ENCODE peak calls at places on chromosomes 4 and X, in eight cellular contexts. One of them, this sample, is unnamed.

GRCh38 chr4:81550005-81550896 is 78.5 kb upstream of the RASGEF1B start:
- DNase-seq in fibroblast of lung: no peak
- DNase-seq in tibial artery: no peak
- DNase-seq in cardiac muscle cell: no peak
- DNase-seq in nephron progenitor cell: no peak
- DNase-seq in A673: peak
- DNase-seq in MM.1S: no peak
- DNase-seq in CD4-positive, alpha-beta T cell: no peak
- DNase-seq in this sample: no peak

GRCh38 chr4:30671926-30672325 is 48.2 kb upstream of the PCDH7 start:
- DNase-seq in CD4-positive, alpha-beta T cell: no peak
- DNase-seq in tibial artery: no peak
- DNase-seq in MM.1S: no peak
- DNase-seq in A673: no peak
- DNase-seq in fibroblast of lung: no peak
- DNase-seq in nephron progenitor cell: no peak
- DNase-seq in cardiac muscle cell: no peak
- DNase-seq in this sample: no peak

GRCh38 chr4:181966084-181966483 is 277.1 kb upstream of the TENM3 start:
- DNase-seq in CD4-positive, alpha-beta T cell: no peak
- DNase-seq in nephron progenitor cell: no peak
- DNase-seq in A673: no peak
- DNase-seq in MM.1S: peak
- DNase-seq in cardiac muscle cell: no peak
- DNase-seq in tibial artery: no peak
- DNase-seq in fibroblast of lung: peak
- DNase-seq in this sample: no peak

GRCh38 chrX:134990475-134991473 is at the start of gene SMIM10:
- DNase-seq in MM.1S: peak
- DNase-seq in tibial artery: peak
- DNase-seq in CD4-positive, alpha-beta T cell: no peak
- DNase-seq in nephron progenitor cell: peak
- DNase-seq in A673: no peak
- DNase-seq in cardiac muscle cell: peak
- DNase-seq in fibroblast of lung: peak
- DNase-seq in this sample: peak

GRCh38 chr4:87559090-87559837 is 30.1 kb upstream of the SPARCL1 start:
- DNase-seq in nephron progenitor cell: peak
- DNase-seq in cardiac muscle cell: peak
- DNase-seq in CD4-positive, alpha-beta T cell: no peak
- DNase-seq in A673: peak
- DNase-seq in tibial artery: no peak
- DNase-seq in MM.1S: peak
- DNase-seq in fibroblast of lung: no peak
- DNase-seq in this sample: no peak

GRCh38 chrX:37905436-37906147 is 58.2 kb upstream of the DYNLT3 start:
- DNase-seq in nephron progenitor cell: peak
- DNase-seq in fibroblast of lung: peak
- DNase-seq in cardiac muscle cell: peak
- DNase-seq in MM.1S: no peak
- DNase-seq in tibial artery: no peak
- DNase-seq in A673: peak
- DNase-seq in CD4-positive, alpha-beta T cell: no peak
- DNase-seq in this sample: peak

GRCh38 chrX:619812-620493 is 10.6 kb upstream of the SHOX start:
- DNase-seq in nephron progenitor cell: no peak
- DNase-seq in A673: no peak
- DNase-seq in MM.1S: no peak
- DNase-seq in cardiac muscle cell: no peak
- DNase-seq in fibroblast of lung: no peak
- DNase-seq in CD4-positive, alpha-beta T cell: no peak
- DNase-seq in tibial artery: no peak
- DNase-seq in this sample: no peak

GRCh38 chr4:6926081-6926480 is 16.5 kb downstream of the TBC1D14 start:
- DNase-seq in fibroblast of lung: no peak
- DNase-seq in cardiac muscle cell: no peak
- DNase-seq in nephron progenitor cell: no peak
- DNase-seq in tibial artery: no peak
- DNase-seq in MM.1S: no peak
- DNase-seq in CD4-positive, alpha-beta T cell: no peak
- DNase-seq in A673: no peak
- DNase-seq in this sample: no peak

GRCh38 chrX:154840856-154841255 is 6.4 kb upstream of the SMIM9 start:
- DNase-seq in fibroblast of lung: peak
- DNase-seq in A673: peak
- DNase-seq in CD4-positive, alpha-beta T cell: no peak
- DNase-seq in nephron progenitor cell: no peak
- DNase-seq in MM.1S: peak
- DNase-seq in tibial artery: no peak
- DNase-seq in cardiac muscle cell: peak
- DNase-seq in this sample: no peak

GRCh38 chr4:77564231-77564630 is 41.4 kb upstream of the CXCL13 start:
- DNase-seq in cardiac muscle cell: no peak
- DNase-seq in A673: no peak
- DNase-seq in CD4-positive, alpha-beta T cell: no peak
- DNase-seq in nephron progenitor cell: no peak
- DNase-seq in fibroblast of lung: no peak
- DNase-seq in MM.1S: no peak
- DNase-seq in tibial artery: no peak
- DNase-seq in this sample: no peak

GRCh38 chr4:26992657-26993361 is 132.2 kb downstream of the STIM2 start:
- DNase-seq in fibroblast of lung: peak
- DNase-seq in A673: peak
- DNase-seq in CD4-positive, alpha-beta T cell: no peak
- DNase-seq in nephron progenitor cell: no peak
- DNase-seq in cardiac muscle cell: peak
- DNase-seq in tibial artery: no peak
- DNase-seq in MM.1S: no peak
- DNase-seq in this sample: no peak

GRCh38 chrX:2764766-2765666 is 13.2 kb downstream of the XG start:
- DNase-seq in fibroblast of lung: no peak
- DNase-seq in A673: peak
- DNase-seq in cardiac muscle cell: no peak
- DNase-seq in CD4-positive, alpha-beta T cell: no peak
- DNase-seq in tibial artery: no peak
- DNase-seq in MM.1S: no peak
- DNase-seq in nephron progenitor cell: no peak
- DNase-seq in this sample: no peak

GRCh38 chr4:25783943-25784342 is 78.8 kb downstream of the SEL1L3 start:
- DNase-seq in tibial artery: no peak
- DNase-seq in nephron progenitor cell: no peak
- DNase-seq in CD4-positive, alpha-beta T cell: no peak
- DNase-seq in A673: no peak
- DNase-seq in cardiac muscle cell: no peak
- DNase-seq in MM.1S: no peak
- DNase-seq in fibroblast of lung: no peak
- DNase-seq in this sample: no peak

GRCh38 chr4:183588169-183588675 is 70.8 kb downstream of the RWDD4 start:
- DNase-seq in nephron progenitor cell: no peak
- DNase-seq in tibial artery: no peak
- DNase-seq in fibroblast of lung: peak
- DNase-seq in A673: peak
- DNase-seq in CD4-positive, alpha-beta T cell: no peak
- DNase-seq in MM.1S: no peak
- DNase-seq in cardiac muscle cell: peak
- DNase-seq in this sample: no peak

GRCh38 chr4:8191136-8191747 is 7.8 kb upstream of the SH3TC1 start:
- DNase-seq in CD4-positive, alpha-beta T cell: no peak
- DNase-seq in MM.1S: peak
- DNase-seq in cardiac muscle cell: no peak
- DNase-seq in A673: no peak
- DNase-seq in fibroblast of lung: peak
- DNase-seq in nephron progenitor cell: no peak
- DNase-seq in tibial artery: peak
- DNase-seq in this sample: no peak

GRCh38 chr4:63528592-63528991 is 880.7 kb downstream of the TECRL start:
- DNase-seq in MM.1S: peak
- DNase-seq in nephron progenitor cell: no peak
- DNase-seq in tibial artery: no peak
- DNase-seq in A673: peak
- DNase-seq in cardiac muscle cell: no peak
- DNase-seq in CD4-positive, alpha-beta T cell: no peak
- DNase-seq in fibroblast of lung: no peak
- DNase-seq in this sample: no peak
- TF ChIP-seq CTCF in MM.1S: peak
- TF ChIP-seq CTCF in nephron progenitor cell: no peak
- TF ChIP-seq CTCF in tibial artery: no peak
- TF ChIP-seq CTCF in A673: no peak
- TF ChIP-seq CTCF in cardiac muscle cell: no peak
- TF ChIP-seq CTCF in CD4-positive, alpha-beta T cell: no peak
- TF ChIP-seq CTCF in fibroblast of lung: no peak
- TF ChIP-seq CTCF in this sample: peak

GRCh38 chr4:139768913-139769312 is 103.3 kb downstream of the MGST2 start:
- DNase-seq in fibroblast of lung: no peak
- DNase-seq in A673: no peak
- DNase-seq in nephron progenitor cell: no peak
- DNase-seq in MM.1S: no peak
- DNase-seq in CD4-positive, alpha-beta T cell: no peak
- DNase-seq in cardiac muscle cell: no peak
- DNase-seq in tibial artery: no peak
- DNase-seq in this sample: no peak
- TF ChIP-seq CTCF in fibroblast of lung: no peak
- TF ChIP-seq CTCF in A673: peak
- TF ChIP-seq CTCF in nephron progenitor cell: no peak
- TF ChIP-seq CTCF in MM.1S: no peak
- TF ChIP-seq CTCF in CD4-positive, alpha-beta T cell: no peak
- TF ChIP-seq CTCF in cardiac muscle cell: peak
- TF ChIP-seq CTCF in tibial artery: no peak
- TF ChIP-seq CTCF in this sample: peak

GRCh38 chrX:131801066-131801465 is 222.0 kb upstream of the STK26 start:
- DNase-seq in A673: no peak
- DNase-seq in tibial artery: no peak
- DNase-seq in MM.1S: no peak
- DNase-seq in CD4-positive, alpha-beta T cell: no peak
- DNase-seq in nephron progenitor cell: no peak
- DNase-seq in fibroblast of lung: no peak
- DNase-seq in cardiac muscle cell: no peak
- DNase-seq in this sample: no peak

GRCh38 chrX:131801911-131802310 is 221.2 kb upstream of the STK26 start:
- DNase-seq in cardiac muscle cell: no peak
- DNase-seq in A673: no peak
- DNase-seq in tibial artery: no peak
- DNase-seq in fibroblast of lung: no peak
- DNase-seq in CD4-positive, alpha-beta T cell: no peak
- DNase-seq in nephron progenitor cell: no peak
- DNase-seq in MM.1S: no peak
- DNase-seq in this sample: no peak

DNA sequence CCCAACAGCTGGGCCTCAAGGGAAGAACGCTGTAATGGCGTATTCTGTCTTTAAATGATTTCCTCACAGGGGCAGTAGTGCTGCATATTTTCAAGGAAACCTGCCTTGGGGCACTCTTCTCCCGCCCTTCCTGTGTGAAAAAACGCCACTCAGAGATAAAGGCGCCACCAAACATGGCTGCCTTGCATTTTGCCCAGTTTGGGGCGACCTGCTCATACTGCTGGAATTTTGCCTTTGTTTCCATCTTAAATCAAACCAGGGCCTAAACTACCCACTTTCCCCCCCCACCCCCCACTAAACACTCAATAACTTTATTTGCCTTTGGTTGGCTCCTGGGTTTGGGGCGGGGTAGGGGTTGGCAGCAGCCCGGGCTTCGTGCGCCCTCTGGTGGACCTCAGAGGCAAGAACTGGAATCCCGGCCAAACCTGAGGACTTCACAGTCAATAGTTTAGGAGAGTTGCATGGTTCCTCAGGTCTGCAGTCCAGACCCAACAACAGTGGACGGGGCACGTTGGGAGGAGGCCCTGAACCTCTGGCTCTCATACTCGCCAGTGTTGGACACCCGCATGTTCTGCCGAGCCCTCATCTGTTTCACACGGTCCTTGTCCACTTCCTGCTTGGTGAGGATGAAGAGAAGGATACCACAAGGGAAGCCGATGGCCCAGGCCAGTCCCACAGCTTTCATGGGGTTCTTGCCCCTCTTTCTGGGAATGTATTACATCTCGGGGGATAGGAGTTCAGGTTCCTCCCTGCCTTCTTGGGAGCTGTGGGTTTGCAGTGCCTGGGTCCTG is 220.1 kb upstream of the STK26 start:
- DNase-seq in A673: peak
- DNase-seq in fibroblast of lung: peak
- DNase-seq in nephron progenitor cell: no peak
- DNase-seq in tibial artery: no peak
- DNase-seq in CD4-positive, alpha-beta T cell: no peak
- DNase-seq in MM.1S: peak
- DNase-seq in cardiac muscle cell: no peak
- DNase-seq in this sample: no peak
- TF ChIP-seq CTCF in A673: peak
- TF ChIP-seq CTCF in fibroblast of lung: no peak
- TF ChIP-seq CTCF in nephron progenitor cell: no peak
- TF ChIP-seq CTCF in tibial artery: no peak
- TF ChIP-seq CTCF in CD4-positive, alpha-beta T cell: no peak
- TF ChIP-seq CTCF in MM.1S: peak
- TF ChIP-seq CTCF in cardiac muscle cell: no peak
- TF ChIP-seq CTCF in this sample: peak

DNA sequence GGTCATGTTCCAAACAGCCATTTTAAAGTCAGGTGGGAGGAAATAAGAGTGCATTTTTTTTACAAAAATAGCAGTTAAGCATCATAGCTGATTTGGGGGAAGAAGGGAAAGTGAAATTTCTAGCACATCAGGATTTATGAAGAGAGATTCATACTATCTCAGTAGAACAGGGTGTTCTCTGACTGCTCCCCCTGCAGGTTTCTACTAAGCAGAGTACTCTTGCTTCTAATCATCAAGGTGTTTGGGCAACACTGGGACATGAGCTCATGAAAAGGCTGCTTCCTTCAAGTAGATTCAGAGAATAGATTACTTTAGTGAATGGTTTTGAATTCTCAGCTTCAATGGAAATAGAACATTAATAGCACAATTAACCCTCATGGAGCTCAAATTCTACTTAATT is 591.4 kb upstream of the PCDH10 start:
- DNase-seq in A673: peak
- DNase-seq in nephron progenitor cell: no peak
- DNase-seq in fibroblast of lung: no peak
- DNase-seq in tibial artery: no peak
- DNase-seq in cardiac muscle cell: peak
- DNase-seq in CD4-positive, alpha-beta T cell: no peak
- DNase-seq in MM.1S: peak
- DNase-seq in this sample: no peak
- TF ChIP-seq CTCF in A673: peak
- TF ChIP-seq CTCF in nephron progenitor cell: peak
- TF ChIP-seq CTCF in fibroblast of lung: peak
- TF ChIP-seq CTCF in tibial artery: no peak
- TF ChIP-seq CTCF in cardiac muscle cell: peak
- TF ChIP-seq CTCF in CD4-positive, alpha-beta T cell: no peak
- TF ChIP-seq CTCF in MM.1S: peak
- TF ChIP-seq CTCF in this sample: peak

GRCh38 chrX:113950081-113950678 is 633.7 kb upstream of the HTR2C start:
- DNase-seq in fibroblast of lung: no peak
- DNase-seq in MM.1S: no peak
- DNase-seq in tibial artery: no peak
- DNase-seq in A673: no peak
- DNase-seq in cardiac muscle cell: no peak
- DNase-seq in nephron progenitor cell: no peak
- DNase-seq in CD4-positive, alpha-beta T cell: no peak
- DNase-seq in this sample: no peak

GRCh38 chrX:113947548-113947947 is 636.3 kb upstream of the HTR2C start:
- DNase-seq in MM.1S: no peak
- DNase-seq in fibroblast of lung: no peak
- DNase-seq in tibial artery: no peak
- DNase-seq in A673: no peak
- DNase-seq in cardiac muscle cell: peak
- DNase-seq in CD4-positive, alpha-beta T cell: no peak
- DNase-seq in nephron progenitor cell: no peak
- DNase-seq in this sample: no peak
- TF ChIP-seq CTCF in MM.1S: no peak
- TF ChIP-seq CTCF in fibroblast of lung: no peak
- TF ChIP-seq CTCF in tibial artery: no peak
- TF ChIP-seq CTCF in A673: no peak
- TF ChIP-seq CTCF in cardiac muscle cell: no peak
- TF ChIP-seq CTCF in CD4-positive, alpha-beta T cell: no peak
- TF ChIP-seq CTCF in nephron progenitor cell: no peak
- TF ChIP-seq CTCF in this sample: peak

GRCh38 chrX:17860811-17861495 is at the start of gene RAI2:
- DNase-seq in CD4-positive, alpha-beta T cell: peak
- DNase-seq in nephron progenitor cell: peak
- DNase-seq in tibial artery: no peak
- DNase-seq in cardiac muscle cell: peak
- DNase-seq in fibroblast of lung: no peak
- DNase-seq in A673: peak
- DNase-seq in MM.1S: no peak
- DNase-seq in this sample: peak
- TF ChIP-seq CTCF in CD4-positive, alpha-beta T cell: no peak
- TF ChIP-seq CTCF in nephron progenitor cell: no peak
- TF ChIP-seq CTCF in tibial artery: no peak
- TF ChIP-seq CTCF in cardiac muscle cell: no peak
- TF ChIP-seq CTCF in fibroblast of lung: no peak
- TF ChIP-seq CTCF in A673: no peak
- TF ChIP-seq CTCF in MM.1S: no peak
- TF ChIP-seq CTCF in this sample: peak